ENCODE peak calls at places on chromosomes 13 and 19, in nine cellular contexts. I, L, A, N, F, B, U, Q and O are unnamed samples.
A peak's percentile ranks its signal among the peaks of the same experiment; 100 is the strongest.

GRCh38 chr19:7214329-7215089 is 79.7 kb downstream of the INSR start:
- DNase-seq in N (no peak), F (no peak), A (no peak), I (no peak), U (no peak), L (no peak), B (no peak), Q (no peak), O (no peak)

GRCh38 chr13:95296326-95296939 is 4.8 kb downstream of the ABCC4 start:
- DNase-seq in F (no peak), I (no peak), Q (no peak), U (peak; percentile 66), L (peak; percentile 38), N (peak; percentile 51), A (peak; percentile 39), B (peak; percentile 49), O (no peak)

GRCh38 chr13:39590466-39591036 is 12.4 kb downstream of the LHFPL6 start:
- DNase-seq in F (no peak), I (no peak), U (no peak), L (no peak), N (no peak), Q (no peak), A (no peak), B (no peak), O (no peak)

GRCh38 chr13:94854688-94855087 is 142.3 kb upstream of the SOX21 start:
- DNase-seq in U (no peak), A (no peak), I (no peak), F (no peak), L (no peak), B (no peak), Q (no peak), N (no peak), O (no peak)

GRCh38 chr19:2282062-2282861 is at the start of gene PEAK3:
- DNase-seq in N (peak; percentile 91), I (peak; percentile 27), B (no peak), U (peak; percentile 79), L (peak; percentile 81), F (peak; percentile 96), Q (no peak), A (peak; percentile 35), O (no peak)

GRCh38 chr13:52749446-52749845 is 9.8 kb upstream of the CNMD start:
- DNase-seq in I (no peak), A (no peak), L (no peak), N (no peak), Q (no peak), F (no peak), U (no peak), B (no peak), O (no peak)

GRCh38 chr19:27676334-27676733 is 1536.6 kb downstream of the UQCRFS1 start:
- DNase-seq in Q (no peak), N (no peak), A (no peak), U (no peak), B (no peak), F (peak; percentile 45), I (no peak), L (no peak), O (no peak)

GRCh38 chr19:18155095-18156087 is 2.4 kb downstream of the PIK3R2 start:
- DNase-seq in A (no peak), U (peak; percentile 59), F (no peak), I (no peak), L (no peak), B (no peak), N (peak; percentile 75), Q (no peak), O (no peak)

GRCh38 chr13:52001120-52001731 is 10.0 kb downstream of the ATP7B start:
- DNase-seq in N (no peak), F (no peak), Q (no peak), I (peak; percentile 24), A (peak; percentile 66), L (no peak), B (peak; percentile 46), U (no peak), O (peak; percentile 70)

GRCh38 chr19:9849786-9850185 is 14.7 kb downstream of the PIN1 start:
- DNase-seq in N (no peak), I (no peak), F (no peak), U (no peak), B (no peak), L (no peak), A (no peak), Q (no peak), O (no peak)
- H3K4me3 ChIP-seq in N (no peak overlapping the region), I (no peak overlapping the region), F (no peak overlapping the region), U (no peak overlapping the region), B (no peak overlapping the region), L (no peak overlapping the region), A (no peak overlapping the region), Q (no peak overlapping the region), O (no peak overlapping the region)

GRCh38 chr13:50419896-50420295 is 404.7 kb downstream of the KCNRG start:
- DNase-seq in L (peak; percentile 20), B (no peak), N (no peak), U (no peak), F (no peak), A (no peak), Q (no peak), I (no peak), O (peak; percentile 61)
- H3K4me3 ChIP-seq in L (no peak overlapping the region), B (no peak overlapping the region), N (no peak overlapping the region), U (no peak overlapping the region), F (no peak overlapping the region), A (no peak overlapping the region), Q (no peak overlapping the region), I (no peak overlapping the region), O (no peak overlapping the region)

DNA sequence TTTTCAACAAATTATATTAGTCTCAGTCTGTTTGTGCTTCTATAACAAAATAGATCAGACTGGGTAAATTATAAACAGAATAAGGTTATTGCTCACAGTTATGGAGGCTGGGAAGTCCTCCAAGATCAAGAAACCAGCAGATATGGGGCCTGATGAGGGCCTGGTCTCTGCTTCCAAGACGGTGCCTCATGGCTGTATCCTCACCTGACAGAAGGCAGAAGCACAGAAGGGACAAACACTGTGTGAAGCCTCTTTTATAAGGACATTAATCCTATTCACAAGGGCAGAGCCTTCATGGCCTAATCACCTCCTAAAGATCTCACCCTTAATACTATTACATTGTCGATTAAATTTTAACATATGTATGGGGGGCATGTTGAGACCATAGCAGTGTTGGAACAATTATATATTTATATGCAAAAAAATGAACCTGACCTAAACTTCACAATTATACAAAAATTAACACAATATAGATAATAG is 12.7 kb downstream of the F10 start:
- DNase-seq in L (no peak), Q (no peak), N (no peak), F (no peak), B (no peak), U (no peak), I (no peak), A (no peak), O (no peak)
- H3K4me3 ChIP-seq in L (no peak overlapping the region), Q (no peak overlapping the region), N (no peak overlapping the region), F (no peak overlapping the region), B (no peak overlapping the region), U (no peak overlapping the region), I (no peak overlapping the region), A (no peak overlapping the region), O (no peak overlapping the region)

GRCh38 chr19:30224689-30225606 is 147.2 kb upstream of the ZNF536 start:
- DNase-seq in A (no peak), N (no peak), U (no peak), Q (no peak), L (no peak), B (peak; percentile 47), I (no peak), F (no peak), O (no peak)
- H3K4me3 ChIP-seq in A (no peak overlapping the region), N (peak overlapping the region; percentile 54), U (peak overlapping the region; percentile 46), Q (peak overlapping the region; percentile 56), L (peak overlapping the region; percentile 56), B (peak overlapping the region; percentile 71), I (no peak overlapping the region), F (no peak overlapping the region), O (no peak overlapping the region)

GRCh38 chr19:13099073-13099999 is 3.3 kb downstream of the LYL1 start:
- DNase-seq in B (no peak), L (peak; percentile 82), U (peak; percentile 85), Q (no peak), F (no peak), N (peak; percentile 91), I (no peak), A (peak; percentile 37), O (no peak)
- H3K4me3 ChIP-seq in B (no peak overlapping the region), L (peak overlapping the region; percentile 60), U (peak overlapping the region; percentile 49), Q (no peak overlapping the region), F (peak overlapping the region; percentile 17), N (peak overlapping the region; percentile 57), I (no peak overlapping the region), A (no peak overlapping the region), O (no peak overlapping the region)

DNA sequence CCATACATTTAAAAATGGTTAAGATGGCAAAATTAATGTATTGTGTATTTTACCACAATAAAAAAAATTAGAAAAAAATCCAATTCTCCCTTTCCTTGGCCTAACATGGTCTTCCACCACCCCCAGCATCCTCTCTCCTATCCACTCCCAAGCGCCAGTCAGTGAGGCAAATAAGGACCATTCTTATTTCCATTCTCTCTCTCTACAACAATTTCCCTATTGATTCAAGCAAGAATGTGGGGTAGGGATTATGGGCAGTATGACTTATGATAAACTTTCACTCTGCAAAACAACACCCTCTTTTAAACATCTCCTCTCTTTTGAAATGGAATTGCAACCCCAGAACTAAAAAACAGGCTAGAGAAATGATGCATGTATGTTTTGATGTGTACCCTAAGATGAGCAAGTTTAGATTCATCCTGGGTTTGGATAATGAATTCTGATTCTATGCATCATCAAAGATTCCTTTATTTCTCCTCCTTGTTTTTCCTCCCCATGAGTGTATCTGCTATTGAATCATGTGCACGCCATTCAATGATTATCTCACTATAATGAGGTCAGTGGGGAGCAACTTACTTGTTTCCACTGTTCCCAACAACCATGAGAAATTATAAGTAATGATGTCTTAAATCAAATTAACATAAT is 3.5 kb downstream of the STARD13 start:
- DNase-seq in Q (no peak), N (no peak), A (peak; percentile 41), B (no peak), F (no peak), I (peak; percentile 86), U (no peak), L (no peak), O (peak; percentile 47)
- H3K4me3 ChIP-seq in Q (peak overlapping the region; percentile 31), N (peak overlapping the region; percentile 57), A (no peak overlapping the region), B (no peak overlapping the region), F (no peak overlapping the region), I (peak overlapping the region; percentile 97), U (no peak overlapping the region), L (peak overlapping the region; percentile 72), O (no peak overlapping the region)

DNA sequence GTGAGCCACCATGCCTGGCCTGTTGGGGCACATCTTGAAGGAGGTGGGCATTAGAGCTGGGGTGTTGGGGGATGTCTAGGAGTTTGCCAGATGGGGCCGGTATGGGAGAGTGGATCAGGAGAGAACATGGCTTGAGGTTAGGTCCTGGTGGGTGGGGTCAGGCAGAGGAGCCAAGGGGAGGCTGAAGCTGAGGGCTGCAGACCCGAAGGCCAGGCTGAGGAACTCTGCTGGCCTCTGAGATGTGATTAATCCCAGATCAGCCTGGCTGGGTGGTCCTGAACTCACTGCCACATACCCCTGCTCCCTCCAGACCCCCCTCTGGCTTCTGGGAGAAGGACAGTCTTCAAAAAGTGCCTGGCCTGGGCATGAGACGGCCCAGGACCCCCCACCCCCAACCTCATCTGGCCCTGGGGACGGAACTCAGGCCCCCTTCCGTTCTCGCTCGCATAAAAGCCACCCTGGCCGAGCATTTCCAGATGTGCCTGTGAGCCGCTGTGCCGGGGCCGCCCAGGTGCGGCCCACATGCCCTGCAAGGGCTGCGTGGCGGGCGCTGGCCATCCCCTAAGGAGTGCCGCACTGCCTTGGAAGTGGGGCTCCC is 2.7 kb downstream of the FSTL3 start:
- DNase-seq in Q (no peak), U (no peak), F (no peak), L (no peak), B (no peak), I (no peak), A (no peak), N (no peak), O (no peak)
- H3K4me3 ChIP-seq in Q (peak overlapping the region; percentile 47), U (no peak overlapping the region), F (no peak overlapping the region), L (peak overlapping the region; percentile 87), B (peak overlapping the region; percentile 64), I (peak overlapping the region; percentile 56), A (peak overlapping the region; percentile 56), N (peak overlapping the region; percentile 67), O (peak overlapping the region; percentile 73)